ENCODE peak calls at places on chromosomes 12 and 14, in seven cellular contexts. O is uterus, I is astrocyte of the cerebellum, T is chondrocyte, W is left ventricle myocardium inferior, X is foreskin fibroblast, R is astrocyte. L is an unnamed sample.

GRCh38 chr12:77049767-77050353 is 15.5 kb downstream of the E2F7 start:
- DNase-seq in W (no peak), X (peak), R (peak), T (no peak), I (peak), O (no peak), L (peak)

GRCh38 chr14:105469456-105470162 is 5.0 kb upstream of the CRIP2 start:
- DNase-seq in R (no peak), W (peak), O (no peak), I (no peak), X (no peak), T (no peak), L (no peak)

GRCh38 chr14:99781853-99782610 is 11.2 kb upstream of the EML1 start:
- DNase-seq in T (no peak), O (peak), I (no peak), W (no peak), R (no peak), X (no peak), L (no peak)

GRCh38 chr12:116821291-116821690 is 60.0 kb downstream of the HRK start:
- DNase-seq in X (no peak), I (no peak), R (no peak), O (no peak), W (no peak), T (no peak), L (no peak)

GRCh38 chr12:42163913-42164312 is 19.2 kb upstream of the GXYLT1 start:
- DNase-seq in O (no peak), R (no peak), T (no peak), X (no peak), I (no peak), W (no peak), L (no peak)

GRCh38 chr14:88505621-88506020 is 49.2 kb downstream of the PTPN21 start:
- DNase-seq in T (no peak), W (no peak), O (no peak), I (no peak), R (no peak), X (no peak), L (no peak)

GRCh38 chr14:77000340-77001235 is 27.9 kb downstream of the IRF2BPL start:
- DNase-seq in X (peak), W (peak), R (peak), I (no peak), O (no peak), T (no peak), L (peak)

GRCh38 chr14:49880267-49881064 is 12.4 kb upstream of the ARF6 start:
- DNase-seq in W (no peak), O (no peak), I (no peak), T (no peak), X (peak), R (peak), L (peak)

GRCh38 chr14:85572845-85573244 is 42.9 kb downstream of the FLRT2 start:
- DNase-seq in W (no peak), T (no peak), X (peak), O (no peak), I (no peak), R (peak), L (peak)

GRCh38 chr12:5073838-5074237 is 30.2 kb downstream of the KCNA5 start:
- DNase-seq in X (peak), I (no peak), R (no peak), W (no peak), O (no peak), T (no peak), L (peak)

GRCh38 chr14:95146079-95146771 is 11.1 kb downstream of the DICER1 start:
- DNase-seq in X (no peak), T (no peak), O (no peak), R (no peak), I (no peak), W (no peak), L (no peak)

GRCh38 chr12:65004270-65004669 is 116.8 kb downstream of the WIF1 start:
- DNase-seq in O (no peak), W (no peak), R (no peak), X (peak), T (no peak), I (no peak), L (no peak)

GRCh38 chr12:31773223-31773750 is 44.5 kb upstream of the AMN1 start:
- DNase-seq in X (peak), W (no peak), I (no peak), R (peak), T (no peak), O (peak), L (no peak)

GRCh38 chr12:122096591-122097149 is 18.1 kb downstream of the MLXIP start:
- DNase-seq in O (no peak), I (no peak), X (no peak), R (peak), T (no peak), W (no peak), L (no peak)

GRCh38 chr14:77375164-77375950 is 1.5 kb downstream of the TMED8 start:
- DNase-seq in I (no peak), O (no peak), T (no peak), X (no peak), W (no peak), R (no peak), L (no peak)

GRCh38 chr12:72030272-72030671 is 91.6 kb downstream of the TPH2 start:
- DNase-seq in O (no peak), X (no peak), R (no peak), W (no peak), I (no peak), T (no peak), L (no peak)

GRCh38 chr12:102917026-102917787 is at the start of gene PAH:
- DNase-seq in R (no peak), T (no peak), I (no peak), O (no peak), X (no peak), W (no peak), L (no peak)
- TF ChIP-seq CTCF in R (no peak), T (no peak), I (no peak), O (no peak), X (no peak), W (no peak), L (no peak)

GRCh38 chr12:53324113-53324778 is 2.8 kb upstream of the AAAS start:
- DNase-seq in W (peak), I (no peak), R (no peak), X (peak), O (peak), T (no peak), L (no peak)

GRCh38 chr12:53327435-53328042 is 6.1 kb upstream of the AAAS start:
- DNase-seq in I (no peak), X (peak), O (no peak), T (no peak), R (no peak), W (no peak), L (no peak)

GRCh38 chr12:53325539-53326061 is 4.2 kb upstream of the AAAS start:
- DNase-seq in T (no peak), R (no peak), I (no peak), O (peak), W (peak), X (peak), L (no peak)

GRCh38 chr12:53326460-53327185 is 5.2 kb upstream of the AAAS start:
- DNase-seq in T (no peak), X (no peak), O (no peak), R (no peak), W (no peak), I (no peak), L (no peak)

DNA sequence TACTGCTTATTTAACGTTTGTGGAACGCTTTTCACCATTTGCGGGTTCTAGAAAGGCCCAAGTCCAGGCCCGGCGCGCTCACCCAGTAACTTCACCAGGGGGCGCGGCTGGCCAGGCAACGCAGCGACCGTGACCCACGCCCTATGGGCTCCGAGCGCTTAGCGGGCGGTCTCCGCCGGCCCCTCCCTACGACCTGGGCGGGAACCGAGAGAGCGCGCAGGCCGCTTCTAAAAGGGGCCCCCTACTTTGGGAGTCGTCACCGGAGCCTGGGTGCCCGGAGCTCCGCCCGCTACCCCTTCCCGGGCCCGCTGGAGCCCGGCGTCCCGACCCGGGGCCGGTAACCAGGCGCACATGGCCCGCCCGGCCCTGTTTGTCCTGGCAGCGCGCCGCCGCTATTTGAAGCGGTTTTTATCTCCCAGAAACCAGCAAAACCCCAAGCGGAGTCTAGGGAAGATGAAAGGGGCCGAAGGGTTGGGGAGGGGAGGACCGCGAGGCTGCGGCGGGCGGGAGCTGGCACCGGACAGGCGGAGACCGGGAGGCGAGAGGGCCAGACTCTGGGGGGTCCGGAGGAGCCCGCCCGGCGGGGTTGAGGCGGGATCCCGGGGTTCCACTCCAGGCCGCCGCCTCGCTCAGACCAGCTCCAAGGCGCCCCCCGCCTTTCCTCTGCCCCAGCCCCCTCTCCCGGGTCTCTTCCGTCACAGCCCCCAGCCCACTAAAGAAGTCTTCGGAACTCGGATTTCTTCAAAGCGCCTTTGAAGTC is 3.5 kb upstream of the AAAS start:
- DNase-seq in X (peak), T (no peak), W (peak), O (peak), R (peak), I (peak), L (peak)
- TF ChIP-seq CTCF in X (peak), T (peak), W (peak), O (peak), R (peak), I (peak), L (peak)

DNA sequence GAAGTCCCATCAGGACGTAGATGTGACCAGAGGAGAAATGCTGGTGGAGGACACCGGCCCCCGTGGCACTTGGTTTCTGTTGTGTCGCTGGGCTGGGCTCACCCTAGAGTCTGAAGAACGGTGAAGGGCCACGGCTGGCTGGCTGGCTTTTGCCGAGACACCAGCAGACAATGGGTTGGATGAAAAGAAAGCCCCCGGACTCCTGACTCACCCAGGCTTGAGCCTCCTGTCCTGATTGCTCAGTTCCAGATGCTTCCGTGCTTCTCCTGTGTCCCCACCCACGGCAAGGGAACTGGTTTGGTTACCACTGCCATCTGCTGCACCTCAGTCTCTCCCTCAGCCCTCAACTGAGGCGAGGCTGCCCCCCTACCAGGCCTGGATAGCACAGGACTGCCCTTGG is 10.4 kb upstream of the ENDOU start:
- DNase-seq in T (no peak), R (no peak), X (no peak), W (no peak), O (no peak), I (no peak), L (no peak)
- TF ChIP-seq CTCF in T (no peak), R (no peak), X (no peak), W (no peak), O (no peak), I (no peak), L (no peak)

GRCh38 chr14:75025082-75025481 is 22.4 kb downstream of the EIF2B2 start:
- DNase-seq in O (no peak), W (no peak), I (no peak), T (no peak), R (peak), X (no peak), L (no peak)

GRCh38 chr14:75023108-75023507 is 20.4 kb downstream of the EIF2B2 start:
- DNase-seq in R (no peak), X (no peak), I (no peak), W (no peak), O (no peak), T (no peak), L (no peak)

GRCh38 chr14:75018684-75019083 is 16.0 kb downstream of the EIF2B2 start:
- DNase-seq in I (no peak), R (no peak), O (no peak), T (no peak), W (no peak), X (no peak), L (no peak)

GRCh38 chr14:75025876-75026275 is 23.2 kb downstream of the EIF2B2 start:
- DNase-seq in X (no peak), T (no peak), W (no peak), R (no peak), I (no peak), O (no peak), L (no peak)

DNA sequence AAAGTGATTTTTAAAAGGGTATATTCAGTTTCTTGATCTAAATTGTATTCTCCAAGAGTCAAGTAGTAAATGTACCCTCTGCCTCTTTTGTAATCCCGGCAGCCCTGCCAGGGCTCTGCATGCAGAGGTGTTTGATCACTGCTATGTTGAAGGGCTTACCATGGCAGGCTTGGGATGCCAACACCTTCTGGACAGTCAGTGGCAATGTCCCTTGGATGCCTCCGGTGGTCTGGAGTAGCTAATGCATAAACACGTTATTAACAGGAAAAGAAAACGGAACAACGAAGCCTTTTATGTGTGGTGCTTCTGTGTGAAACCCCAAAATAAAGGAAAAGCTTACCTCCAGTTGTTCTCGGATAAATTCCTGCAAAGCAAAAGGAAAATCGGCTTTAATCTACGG is 19.9 kb downstream of the EIF2B2 start:
- DNase-seq in X (peak), T (no peak), I (no peak), W (peak), O (no peak), R (no peak), L (no peak)
- TF ChIP-seq CTCF in X (peak), T (peak), I (peak), W (peak), O (no peak), R (peak), L (peak)

GRCh38 chr12:44571031-44571550 is 305.0 kb downstream of the NELL2 start:
- DNase-seq in W (no peak), O (no peak), I (no peak), T (no peak), R (peak), X (no peak), L (no peak)

GRCh38 chr12:44565163-44565562 is 311.0 kb downstream of the NELL2 start:
- DNase-seq in X (no peak), R (no peak), I (no peak), O (no peak), W (no peak), T (no peak), L (no peak)
- TF ChIP-seq CTCF in X (no peak), R (no peak), I (no peak), O (no peak), W (no peak), T (no peak), L (no peak)

DNA sequence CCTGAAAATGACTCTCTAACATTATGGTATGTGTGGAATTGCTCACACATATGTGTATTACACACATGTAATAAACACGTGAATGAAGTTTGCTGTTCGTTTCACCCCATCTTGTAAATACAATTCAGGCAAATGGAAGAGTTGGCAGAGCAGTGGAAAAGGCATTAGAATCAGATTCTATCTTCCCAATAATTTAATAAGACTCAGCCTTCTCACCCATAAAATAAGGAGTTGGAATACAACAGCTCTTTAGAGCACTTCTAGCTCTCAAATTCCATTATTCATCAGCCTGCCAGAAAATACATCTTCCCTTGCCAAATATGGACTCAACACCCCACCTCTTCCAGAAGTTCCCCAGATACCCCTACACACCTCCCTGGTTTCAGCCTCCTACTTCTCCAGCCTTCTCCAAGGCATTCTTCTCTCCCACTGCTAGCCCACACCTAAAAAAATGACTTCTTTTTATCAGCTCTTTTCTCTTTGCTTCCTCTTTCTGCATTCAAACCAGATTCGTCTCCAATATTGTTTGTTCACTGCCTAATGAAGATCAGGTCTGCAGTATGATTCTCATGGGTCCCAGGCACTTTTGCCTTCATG is 66.2 kb upstream of the DYRK2 start:
- DNase-seq in O (no peak), R (no peak), W (no peak), T (no peak), X (no peak), I (no peak), L (no peak)
- TF ChIP-seq CTCF in O (no peak), R (no peak), W (no peak), T (no peak), X (no peak), I (no peak), L (no peak)

GRCh38 chr14:28412076-28412475 is 354.5 kb upstream of the FOXG1 start:
- DNase-seq in R (no peak), W (no peak), X (peak), O (no peak), T (no peak), I (no peak), L (no peak)
- TF ChIP-seq CTCF in R (no peak), W (no peak), X (no peak), O (no peak), T (no peak), I (no peak), L (no peak)

GRCh38 chr12:128796439-128797118 is 27.2 kb downstream of the SLC15A4 start:
- DNase-seq in I (no peak), O (no peak), T (no peak), W (no peak), X (no peak), R (no peak), L (no peak)
- TF ChIP-seq CTCF in I (no peak), O (no peak), T (no peak), W (no peak), X (no peak), R (no peak), L (no peak)

DNA sequence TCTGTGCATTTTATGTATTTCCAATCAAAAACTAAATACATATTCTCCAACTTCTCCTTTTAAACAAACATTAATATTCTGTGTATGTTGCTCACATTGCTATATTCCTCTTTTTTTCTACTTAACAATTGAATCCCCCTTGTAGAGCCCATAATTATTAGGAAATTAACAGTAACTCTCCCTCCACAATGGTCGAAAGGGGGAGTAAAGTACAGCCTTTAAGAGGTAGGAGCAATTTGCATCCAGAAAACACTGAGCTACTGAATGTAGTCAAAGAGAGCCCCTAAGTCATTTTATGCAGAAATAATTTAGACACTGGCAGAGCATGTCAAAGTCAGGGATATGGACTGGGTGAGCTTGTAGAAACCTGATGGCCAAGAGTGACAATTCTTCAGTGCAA is 57.2 kb upstream of the SCN8A start:
- DNase-seq in O (no peak), I (no peak), W (no peak), X (peak), T (no peak), R (no peak), L (no peak)
- TF ChIP-seq CTCF in O (no peak), I (peak), W (no peak), X (peak), T (peak), R (no peak), L (peak)

DNA sequence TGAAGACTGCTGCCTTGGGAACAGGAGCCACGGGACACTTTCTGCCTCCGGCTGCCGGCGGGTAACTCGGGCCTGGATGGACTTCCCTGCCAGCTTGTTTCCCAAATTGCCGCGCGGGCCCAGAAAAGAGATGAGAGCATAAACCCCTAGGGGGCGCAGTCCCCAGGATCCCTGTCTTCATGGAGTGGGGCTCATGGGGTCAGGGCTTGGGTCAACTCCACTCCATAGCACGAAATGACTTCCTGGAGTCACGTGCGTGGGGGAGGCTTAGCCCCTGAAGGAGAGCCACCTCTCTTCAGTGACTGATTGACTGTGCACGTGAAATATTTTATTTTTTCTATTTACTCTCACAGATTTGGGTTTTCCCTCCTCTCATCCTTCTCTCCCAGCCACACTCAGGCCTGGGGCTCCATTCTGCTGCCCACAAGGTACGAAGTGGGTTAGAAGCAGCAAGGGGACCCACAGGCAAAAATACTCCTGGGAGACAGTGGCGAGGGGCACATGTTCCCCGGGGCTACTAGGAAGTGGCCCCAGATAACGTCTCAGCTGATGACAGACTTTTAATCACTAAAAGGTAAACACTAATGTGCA is 10.0 kb downstream of the PGF start:
- DNase-seq in X (peak), T (no peak), R (no peak), I (no peak), O (no peak), W (no peak), L (no peak)
- TF ChIP-seq CTCF in X (peak), T (peak), R (peak), I (peak), O (no peak), W (peak), L (peak)